ENCODE peak calls at places on chromosomes 16 and 17, in ten cellular contexts. O, G, L, N, V, J, K, Y, R and E are unnamed samples.

GRCh38 chr17:21462259-21462658 is 86.1 kb downstream of the KCNJ12 start:
- DNase-seq in J (no peak), V (no peak), R (no peak), L (no peak), G (no peak), Y (no peak), K (no peak), N (no peak), O (peak; percentile 20), E (no peak)

GRCh38 chr17:40153603-40154238 is 13.4 kb downstream of the CASC3 start:
- DNase-seq in K (no peak), Y (no peak), V (no peak), L (no peak), J (no peak), O (no peak), R (no peak), G (no peak), N (no peak), E (no peak)

GRCh38 chr17:34827008-34827407 is 134.3 kb downstream of the CCT6B start:
- DNase-seq in O (no peak), N (no peak), J (no peak), G (no peak), R (no peak), K (peak; percentile 22), V (no peak), Y (peak; percentile 57), L (no peak), E (no peak)

GRCh38 chr17:3770471-3770870 is 30.5 kb downstream of the ITGAE start:
- DNase-seq in Y (no peak), G (no peak), N (no peak), R (no peak), L (no peak), V (peak; percentile 53), K (no peak), J (no peak), O (no peak), E (no peak)

GRCh38 chr17:17877548-17878358 is 41.0 kb upstream of the SREBF1 start:
- DNase-seq in V (no peak), O (no peak), L (no peak), Y (peak; percentile 48), R (no peak), N (peak; percentile 91), K (peak; percentile 40), J (no peak), G (peak; percentile 42), E (no peak)

GRCh38 chr17:53971361-53971760 is 148.6 kb downstream of the KIF2B start:
- DNase-seq in G (no peak), J (no peak), R (no peak), Y (no peak), V (no peak), N (no peak), K (no peak), L (no peak), O (no peak), E (no peak)

GRCh38 chr17:69882281-69882680 is 192.7 kb upstream of the KCNJ16 start:
- DNase-seq in R (no peak), L (no peak), N (no peak), K (no peak), Y (no peak), V (no peak), O (no peak), G (no peak), J (no peak), E (no peak)

GRCh38 chr17:6555331-6556120 is 829 bp downstream of the PITPNM3 start:
- DNase-seq in N (peak; percentile 38), G (peak; percentile 50), Y (no peak), J (no peak), K (peak; percentile 73), L (no peak), O (peak; percentile 15), V (no peak), R (peak; percentile 19), E (peak; percentile 60)

GRCh38 chr17:74698069-74698468 is 14.7 kb downstream of the CD300LF start:
- DNase-seq in V (no peak), J (no peak), L (no peak), O (no peak), G (no peak), K (no peak), N (no peak), R (no peak), Y (no peak), E (no peak)

GRCh38 chr16:85719605-85720318 is 31.0 kb upstream of the GINS2 start:
- DNase-seq in L (no peak), R (no peak), N (no peak), G (no peak), O (no peak), Y (no peak), J (no peak), K (no peak), V (no peak), E (no peak)

GRCh38 chr17:28227278-28228108 is 91.5 kb upstream of the TMEM97 start:
- DNase-seq in O (no peak), V (no peak), Y (peak; percentile 86), N (peak; percentile 98), J (peak; percentile 17), K (peak; percentile 84), L (peak; percentile 79), R (peak; percentile 51), G (peak; percentile 24), E (peak; percentile 88)

GRCh38 chr16:88855736-88856121 is 1.0 kb downstream of the GALNS start:
- DNase-seq in V (no peak), O (no peak), L (no peak), N (no peak), K (no peak), J (no peak), R (no peak), Y (no peak), G (no peak), E (no peak)

GRCh38 chr17:29179232-29180036 is 764 bp downstream of the MYO18A start:
- DNase-seq in R (no peak), J (peak; percentile 55), O (peak; percentile 94), K (peak; percentile 95), V (no peak), Y (no peak), N (peak; percentile 89), G (no peak), L (peak; percentile 53), E (peak; percentile 77)